ENCODE peak calls at places on chromosomes 2 and 18, in four cellular contexts. One of them, this sample, is unnamed.

GRCh38 chr18:56902653-56903052 is 244.2 kb upstream of the BOD1L2 start:
- DNase-seq in HepG2: no peak
- DNase-seq in K562: no peak
- DNase-seq in endothelial cell of umbilical vein: no peak
- DNase-seq in this sample: no peak

GRCh38 chr18:45275367-45276113 is 339.7 kb upstream of the SLC14A2 start:
- DNase-seq in K562: peak
- DNase-seq in endothelial cell of umbilical vein: peak
- DNase-seq in HepG2: peak
- DNase-seq in this sample: no peak

GRCh38 chr2:45755585-45756330 is 104.3 kb downstream of the PRKCE start:
- DNase-seq in HepG2: no peak
- DNase-seq in K562: no peak
- DNase-seq in endothelial cell of umbilical vein: no peak
- DNase-seq in this sample: no peak

GRCh38 chr2:203743441-203743932 is 37.0 kb downstream of the CD28 start:
- DNase-seq in endothelial cell of umbilical vein: peak
- DNase-seq in HepG2: no peak
- DNase-seq in K562: no peak
- DNase-seq in this sample: no peak

GRCh38 chr2:45821558-45822271 is 170.2 kb downstream of the PRKCE start:
- DNase-seq in K562: no peak
- DNase-seq in endothelial cell of umbilical vein: no peak
- DNase-seq in HepG2: peak
- DNase-seq in this sample: peak

GRCh38 chr18:55150001-55150400 is 190.7 kb upstream of the CCDC68 start:
- DNase-seq in HepG2: no peak
- DNase-seq in endothelial cell of umbilical vein: no peak
- DNase-seq in K562: no peak
- DNase-seq in this sample: no peak

GRCh38 chr2:72414108-72414507 is 266.4 kb upstream of the CYP26B1 start:
- DNase-seq in HepG2: no peak
- DNase-seq in endothelial cell of umbilical vein: no peak
- DNase-seq in K562: no peak
- DNase-seq in this sample: no peak

GRCh38 chr18:11661430-11661829 is 27.6 kb upstream of the GNAL start:
- DNase-seq in endothelial cell of umbilical vein: no peak
- DNase-seq in K562: no peak
- DNase-seq in HepG2: no peak
- DNase-seq in this sample: no peak

GRCh38 chr2:69616755-69617154 is 26.8 kb downstream of the AAK1 start:
- DNase-seq in endothelial cell of umbilical vein: peak
- DNase-seq in K562: no peak
- DNase-seq in HepG2: no peak
- DNase-seq in this sample: no peak

GRCh38 chr2:150045601-150046000 is 441.9 kb downstream of the RND3 start:
- DNase-seq in K562: no peak
- DNase-seq in endothelial cell of umbilical vein: no peak
- DNase-seq in HepG2: no peak
- DNase-seq in this sample: no peak

GRCh38 chr18:62717059-62717849 is 1.9 kb downstream of the PHLPP1 start:
- DNase-seq in endothelial cell of umbilical vein: peak
- DNase-seq in K562: no peak
- DNase-seq in HepG2: peak
- DNase-seq in this sample: peak

GRCh38 chr2:15557947-15558346 is 3.2 kb downstream of the NBAS start:
- DNase-seq in HepG2: no peak
- DNase-seq in K562: no peak
- DNase-seq in endothelial cell of umbilical vein: peak
- DNase-seq in this sample: no peak

GRCh38 chr2:23542390-23542789 is 157.4 kb downstream of the KLHL29 start:
- DNase-seq in K562: no peak
- DNase-seq in HepG2: no peak
- DNase-seq in endothelial cell of umbilical vein: no peak
- DNase-seq in this sample: no peak

DNA sequence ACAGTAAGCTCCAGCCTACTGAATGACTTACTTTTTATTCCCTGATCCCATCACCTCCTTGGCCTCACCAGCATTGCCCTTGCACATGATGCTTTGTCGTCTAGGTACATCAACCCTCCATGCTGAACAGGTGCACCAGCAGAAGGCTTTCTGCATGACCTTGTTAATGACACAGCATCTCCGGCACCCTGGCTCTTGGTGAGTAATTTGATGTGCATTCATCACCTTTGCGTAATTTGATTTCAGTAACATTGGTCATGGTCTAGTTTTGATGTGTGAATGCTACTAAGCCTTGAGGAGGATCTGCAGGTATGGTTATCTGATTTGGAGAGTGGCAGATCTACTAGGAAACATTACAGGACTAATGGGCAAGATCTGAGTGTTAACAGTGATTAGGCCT is 103.6 kb downstream of the STK39 start:
- DNase-seq in HepG2: no peak
- DNase-seq in K562: no peak
- DNase-seq in endothelial cell of umbilical vein: no peak
- DNase-seq in this sample: no peak
- TF ChIP-seq POLR2AphosphoS5 in HepG2: no peak
- TF ChIP-seq POLR2AphosphoS5 in K562: no peak
- TF ChIP-seq POLR2AphosphoS5 in endothelial cell of umbilical vein: no peak
- TF ChIP-seq POLR2AphosphoS5 in this sample: no peak

DNA sequence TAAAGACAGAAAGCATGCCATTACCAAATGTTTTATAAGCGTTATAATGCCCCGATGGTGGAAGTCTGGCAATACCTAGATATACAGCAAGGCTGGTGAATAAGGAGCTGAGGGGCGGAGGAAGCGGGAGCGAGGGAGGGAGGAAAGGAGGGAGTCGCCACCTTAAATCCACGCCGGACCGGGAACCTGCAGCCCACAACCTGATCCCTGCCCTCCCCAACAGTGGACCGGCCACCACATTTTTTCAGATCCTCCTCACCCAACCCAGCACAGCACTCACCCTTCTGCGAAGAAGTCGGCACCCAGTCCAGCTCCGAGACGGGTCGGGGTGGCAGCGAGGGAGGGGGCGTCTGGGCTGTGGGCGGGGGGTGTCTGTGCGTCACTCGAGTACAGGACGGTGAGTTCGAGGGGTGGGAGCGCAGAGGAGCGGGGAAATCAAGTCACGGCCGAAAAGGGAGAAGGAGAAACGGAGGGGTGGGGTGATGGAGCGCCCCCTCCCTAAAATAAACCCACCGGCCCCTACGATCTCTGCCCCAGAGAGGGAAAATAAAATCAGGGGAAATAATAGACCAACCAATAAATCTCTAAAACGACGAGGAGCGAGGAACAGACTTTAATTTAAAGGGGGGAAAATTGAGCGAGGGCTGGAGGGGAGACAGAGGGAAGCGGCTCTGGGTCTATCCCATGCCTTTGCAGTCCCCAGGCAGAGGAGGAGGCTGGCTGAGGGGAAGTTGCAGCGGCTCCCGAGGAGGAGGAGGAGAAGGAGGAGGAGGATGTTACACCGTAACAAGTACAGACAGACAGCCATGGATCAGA is 96.5 kb upstream of the SERTAD2 start:
- DNase-seq in HepG2: no peak
- DNase-seq in K562: peak
- DNase-seq in endothelial cell of umbilical vein: peak
- DNase-seq in this sample: peak
- TF ChIP-seq POLR2A in HepG2: no peak
- TF ChIP-seq POLR2A in K562: peak
- TF ChIP-seq POLR2A in endothelial cell of umbilical vein: no peak
- TF ChIP-seq POLR2A in this sample: no peak

DNA sequence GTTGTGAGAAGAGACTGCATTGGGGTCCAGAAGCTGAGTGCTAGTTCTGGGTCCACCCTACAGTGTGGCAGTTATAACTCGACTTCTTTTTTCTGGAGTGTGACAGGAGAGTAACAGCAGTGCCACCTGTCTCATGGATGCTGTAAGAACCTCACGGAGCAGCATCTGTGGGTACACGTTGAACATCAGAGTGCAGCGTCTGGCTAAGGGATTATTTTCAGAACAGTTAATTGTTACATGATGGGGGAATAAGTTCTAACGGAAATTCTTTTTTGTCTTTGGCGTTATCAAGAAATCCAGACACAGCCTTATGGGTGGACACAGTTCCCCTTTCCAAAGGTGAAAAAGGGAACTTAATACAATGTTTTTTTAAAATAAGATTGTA is 28.3 kb upstream of the TOGARAM2 start:
- DNase-seq in endothelial cell of umbilical vein: peak
- DNase-seq in HepG2: no peak
- DNase-seq in K562: no peak
- DNase-seq in this sample: no peak
- TF ChIP-seq CTCF in endothelial cell of umbilical vein: peak
- TF ChIP-seq CTCF in HepG2: peak
- TF ChIP-seq CTCF in K562: peak
- TF ChIP-seq CTCF in this sample: peak

DNA sequence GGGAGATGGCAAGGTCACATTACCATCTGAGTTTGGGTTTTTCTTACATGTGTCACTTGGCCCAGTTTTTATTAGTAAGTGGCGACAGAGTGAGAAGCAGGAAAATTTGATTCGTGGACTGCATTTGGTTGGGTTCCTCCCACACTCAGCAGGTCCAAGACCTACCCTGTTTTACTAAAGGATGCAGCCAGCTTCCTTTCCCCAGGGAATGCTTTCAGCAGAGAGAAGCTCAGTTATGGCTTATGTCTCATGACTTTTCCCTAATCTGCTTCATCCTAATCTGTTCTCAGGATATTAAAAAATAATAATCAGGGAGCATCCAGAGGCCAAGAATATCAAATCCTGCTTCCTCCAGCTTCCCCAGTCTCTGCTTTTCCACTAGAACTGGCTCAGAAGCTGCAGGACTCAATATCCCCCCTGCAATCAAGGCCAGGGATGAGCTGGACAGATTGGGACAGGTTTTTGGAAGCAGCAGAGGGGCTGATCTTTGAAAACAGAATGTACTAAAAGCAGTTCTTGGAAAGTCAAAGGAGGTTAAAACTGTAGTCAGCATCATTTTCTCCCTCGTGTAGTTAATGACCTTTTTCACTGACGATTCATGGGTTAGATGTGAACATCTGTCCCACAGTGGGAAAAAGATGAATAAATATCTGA is 326.8 kb upstream of the TNP1 start:
- DNase-seq in HepG2: no peak
- DNase-seq in endothelial cell of umbilical vein: no peak
- DNase-seq in K562: no peak
- DNase-seq in this sample: no peak
- TF ChIP-seq POLR2AphosphoS5 in HepG2: no peak
- TF ChIP-seq POLR2AphosphoS5 in endothelial cell of umbilical vein: no peak
- TF ChIP-seq POLR2AphosphoS5 in K562: no peak
- TF ChIP-seq POLR2AphosphoS5 in this sample: peak

GRCh38 chr2:67259581-67260347 is 137.4 kb upstream of the ETAA1 start:
- DNase-seq in K562: no peak
- DNase-seq in endothelial cell of umbilical vein: peak
- DNase-seq in HepG2: no peak
- DNase-seq in this sample: peak
- TF ChIP-seq POLR2A in K562: no peak
- TF ChIP-seq POLR2A in endothelial cell of umbilical vein: no peak
- TF ChIP-seq POLR2A in HepG2: no peak
- TF ChIP-seq POLR2A in this sample: no peak

GRCh38 chr2:207813221-207813916 is 43.7 kb upstream of the FZD5 start:
- DNase-seq in K562: peak
- DNase-seq in endothelial cell of umbilical vein: no peak
- DNase-seq in HepG2: no peak
- DNase-seq in this sample: no peak
- TF ChIP-seq CTCF in K562: peak
- TF ChIP-seq CTCF in endothelial cell of umbilical vein: no peak
- TF ChIP-seq CTCF in HepG2: no peak
- TF ChIP-seq CTCF in this sample: no peak

GRCh38 chr2:66574701-66575624 is 140.0 kb downstream of the MEIS1 start:
- DNase-seq in K562: peak
- DNase-seq in endothelial cell of umbilical vein: peak
- DNase-seq in HepG2: peak
- DNase-seq in this sample: peak
- TF ChIP-seq POLR2AphosphoS5 in K562: no peak
- TF ChIP-seq POLR2AphosphoS5 in endothelial cell of umbilical vein: no peak
- TF ChIP-seq POLR2AphosphoS5 in HepG2: no peak
- TF ChIP-seq POLR2AphosphoS5 in this sample: peak

DNA sequence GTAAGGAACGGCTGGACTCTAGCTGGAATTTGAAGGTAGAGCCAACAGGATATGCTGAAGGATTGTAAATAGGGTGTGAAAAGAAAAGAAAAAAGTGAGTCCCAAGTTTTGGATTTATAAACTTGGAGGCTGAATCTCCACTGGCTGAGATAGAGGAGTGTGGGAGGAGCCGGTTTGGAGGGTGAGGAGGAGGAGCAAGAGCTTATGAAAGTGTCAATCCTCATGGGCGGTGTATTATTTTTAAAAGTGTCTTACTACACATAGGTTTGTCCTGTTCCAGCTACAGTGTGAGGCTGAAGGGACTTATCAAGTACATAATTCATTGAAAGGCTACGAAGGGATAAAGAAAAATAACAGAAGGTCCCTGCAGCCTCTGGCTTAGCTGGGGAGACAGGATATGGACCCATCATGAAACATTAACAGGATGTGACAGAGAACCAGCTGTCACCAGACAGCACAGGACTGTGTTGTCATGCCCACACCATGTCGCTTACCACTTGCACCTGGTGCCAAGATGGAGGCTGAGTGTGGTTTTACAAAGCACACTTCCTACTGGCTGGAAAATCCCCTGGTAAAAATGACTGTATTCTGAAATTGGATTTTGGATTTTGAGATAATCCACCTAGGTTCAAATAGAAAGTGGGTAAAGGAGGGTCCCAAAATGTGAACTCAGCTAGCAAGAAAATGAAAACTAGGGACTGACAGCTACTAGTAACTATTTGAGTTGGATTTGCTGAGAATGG is 2.5 kb upstream of the MREG start:
- DNase-seq in endothelial cell of umbilical vein: no peak
- DNase-seq in HepG2: no peak
- DNase-seq in K562: no peak
- DNase-seq in this sample: peak
- TF ChIP-seq POLR2A in endothelial cell of umbilical vein: no peak
- TF ChIP-seq POLR2A in HepG2: no peak
- TF ChIP-seq POLR2A in K562: no peak
- TF ChIP-seq POLR2A in this sample: no peak

DNA sequence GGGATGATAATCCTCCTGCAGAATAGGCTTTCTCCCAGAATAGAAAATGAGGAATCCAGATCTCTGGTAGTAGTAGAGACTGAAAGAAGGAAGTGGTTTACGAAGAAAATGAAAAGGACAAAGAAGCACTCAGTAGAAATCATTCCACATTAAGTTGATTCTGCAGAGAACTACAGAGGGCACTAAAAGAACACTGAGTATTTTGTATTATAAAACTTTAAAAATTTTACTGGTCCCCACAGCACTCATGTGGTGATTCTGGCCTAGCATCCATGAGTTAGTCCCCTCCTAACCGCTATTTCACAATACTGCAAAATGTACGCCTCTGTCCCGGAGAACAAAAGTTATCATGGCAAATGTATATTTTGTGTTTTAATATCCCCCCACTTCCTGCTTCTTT is 42.9 kb upstream of the SLC35F5 start:
- DNase-seq in K562: no peak
- DNase-seq in HepG2: no peak
- DNase-seq in endothelial cell of umbilical vein: no peak
- DNase-seq in this sample: no peak
- TF ChIP-seq CTCF in K562: peak
- TF ChIP-seq CTCF in HepG2: no peak
- TF ChIP-seq CTCF in endothelial cell of umbilical vein: no peak
- TF ChIP-seq CTCF in this sample: no peak

DNA sequence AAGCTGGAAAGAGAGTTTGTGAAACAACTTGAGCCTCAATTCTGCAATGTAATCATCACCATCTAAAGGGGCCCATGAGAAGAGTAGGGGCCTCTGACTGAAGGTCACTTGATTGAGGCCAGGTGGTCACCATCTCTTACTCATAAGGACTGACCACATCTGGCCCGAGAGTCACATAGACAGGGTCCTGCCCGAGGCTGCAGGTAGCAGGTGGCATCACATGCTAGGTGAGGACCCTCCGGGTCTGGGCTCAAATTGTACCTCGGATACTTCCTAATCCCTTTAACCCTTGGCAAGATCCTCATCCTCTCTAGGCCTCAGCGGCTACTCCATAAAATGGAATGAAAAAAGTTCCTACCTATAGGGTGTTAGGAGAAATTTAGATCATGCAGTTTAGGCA is 16.7 kb downstream of the FHL2 start:
- DNase-seq in endothelial cell of umbilical vein: no peak
- DNase-seq in HepG2: no peak
- DNase-seq in K562: no peak
- DNase-seq in this sample: peak
- TF ChIP-seq POLR2AphosphoS5 in endothelial cell of umbilical vein: peak
- TF ChIP-seq POLR2AphosphoS5 in HepG2: no peak
- TF ChIP-seq POLR2AphosphoS5 in K562: no peak
- TF ChIP-seq POLR2AphosphoS5 in this sample: no peak